ENCODE peak calls at places on chromosomes 6 and 20, in six cellular contexts. I, Y, Q, O, J and E are unnamed samples.

GRCh38 chr20:7926323-7926722 is 13.9 kb downstream of the HAO1 start:
- DNase-seq in O (no peak), Q (no peak), J (no peak), Y (no peak), I (no peak), E (no peak)

GRCh38 chr6:117265425-117266266 is at the start of gene VGLL2:
- DNase-seq in O (peak), J (peak), I (no peak), Y (no peak), Q (peak), E (no peak)

GRCh38 chr20:38252292-38253288 is 7.9 kb downstream of the KIAA1755 start:
- DNase-seq in O (no peak), Q (no peak), Y (no peak), I (no peak), J (no peak), E (no peak)

GRCh38 chr20:17806739-17807441 is 107.1 kb downstream of the BANF2 start:
- DNase-seq in Y (no peak), I (peak), J (peak), Q (peak), O (peak), E (no peak)

GRCh38 chr20:56636701-56637100 is 7.6 kb downstream of the TFAP2C start:
- DNase-seq in J (no peak), Y (no peak), I (no peak), Q (no peak), O (no peak), E (no peak)

GRCh38 chr6:13908955-13909381 is 15.8 kb upstream of the RNF182 start:
- DNase-seq in J (peak), O (no peak), I (peak), Y (peak), Q (no peak), E (no peak)

GRCh38 chr6:107033136-107033535 is 5.1 kb downstream of the MTRES1 start:
- DNase-seq in I (no peak), O (no peak), J (no peak), Q (no peak), Y (no peak), E (no peak)

GRCh38 chr20:64074963-64075362 is 4.4 kb downstream of the RGS19 start:
- DNase-seq in J (no peak), I (no peak), Y (no peak), O (no peak), Q (no peak), E (no peak)

GRCh38 chr6:105713474-105714118 is 310.7 kb upstream of the PREP start:
- DNase-seq in J (no peak), O (no peak), Y (no peak), Q (no peak), I (no peak), E (no peak)

GRCh38 chr6:136991614-136992013 is 53.2 kb downstream of the IL20RA start:
- DNase-seq in J (no peak), O (no peak), Y (no peak), I (no peak), Q (no peak), E (no peak)

GRCh38 chr6:74749211-74750142 is 456.4 kb downstream of the COL12A1 start:
- DNase-seq in J (no peak), Y (peak), O (no peak), Q (no peak), I (no peak), E (no peak)

GRCh38 chr6:15551798-15552197 is 111.0 kb downstream of the DTNBP1 start:
- DNase-seq in Y (no peak), I (no peak), O (no peak), Q (no peak), J (no peak), E (no peak)

GRCh38 chr6:151993364-151993763 is 185.9 kb downstream of the ESR1 start:
- DNase-seq in Q (peak), J (no peak), I (peak), O (no peak), Y (no peak), E (no peak)

GRCh38 chr6:24255676-24256075 is 102.2 kb downstream of the DCDC2 start:
- DNase-seq in Q (no peak), J (no peak), O (no peak), I (no peak), Y (no peak), E (no peak)

GRCh38 chr6:13661647-13662046 is 46.5 kb downstream of the NOL7 start:
- DNase-seq in J (no peak), Q (no peak), O (no peak), I (no peak), Y (no peak), E (no peak)

GRCh38 chr20:13141541-13141940 is 79.5 kb upstream of the ISM1 start:
- DNase-seq in O (no peak), J (no peak), I (no peak), Y (no peak), Q (no peak), E (no peak)

DNA sequence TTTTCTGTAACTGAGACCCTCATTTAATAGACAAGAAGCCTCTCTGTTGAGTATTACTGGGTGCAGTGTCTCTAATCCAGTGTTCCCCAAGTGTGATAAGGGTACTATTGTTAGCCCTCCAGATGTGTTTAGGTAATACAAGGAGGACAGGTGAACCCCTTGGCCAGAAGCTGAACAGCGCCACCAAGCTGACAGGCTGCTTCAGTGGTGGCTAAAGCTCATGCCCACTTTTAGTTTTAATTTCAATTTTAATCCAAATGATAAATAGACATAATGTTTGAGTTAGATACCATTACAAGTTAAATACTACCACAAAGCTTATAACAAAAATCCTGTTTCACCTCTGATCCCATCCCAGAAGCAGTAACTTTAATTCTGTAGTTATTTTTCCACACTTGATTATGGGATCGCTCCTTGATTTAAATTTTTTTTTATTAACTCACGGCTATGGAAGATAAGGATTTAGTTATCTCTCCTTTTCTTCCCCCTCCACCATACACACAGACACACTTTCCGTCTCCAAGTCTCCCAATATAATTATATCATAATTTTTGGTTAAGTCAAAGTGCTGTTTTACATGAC is 8.3 kb upstream of the STK35 start:
- DNase-seq in J (no peak), Y (peak), Q (no peak), I (no peak), O (no peak), E (no peak)
- TF ChIP-seq CTCF in J (peak), Y (peak), Q (peak), I (no peak), O (peak), E (no peak)

GRCh38 chr20:62688855-62689460 is 19.7 kb upstream of the NTSR1 start:
- DNase-seq in Y (no peak), I (no peak), J (no peak), O (no peak), Q (no peak), E (no peak)
- TF ChIP-seq CTCF in Y (peak), I (no peak), J (no peak), O (no peak), Q (no peak), E (no peak)

DNA sequence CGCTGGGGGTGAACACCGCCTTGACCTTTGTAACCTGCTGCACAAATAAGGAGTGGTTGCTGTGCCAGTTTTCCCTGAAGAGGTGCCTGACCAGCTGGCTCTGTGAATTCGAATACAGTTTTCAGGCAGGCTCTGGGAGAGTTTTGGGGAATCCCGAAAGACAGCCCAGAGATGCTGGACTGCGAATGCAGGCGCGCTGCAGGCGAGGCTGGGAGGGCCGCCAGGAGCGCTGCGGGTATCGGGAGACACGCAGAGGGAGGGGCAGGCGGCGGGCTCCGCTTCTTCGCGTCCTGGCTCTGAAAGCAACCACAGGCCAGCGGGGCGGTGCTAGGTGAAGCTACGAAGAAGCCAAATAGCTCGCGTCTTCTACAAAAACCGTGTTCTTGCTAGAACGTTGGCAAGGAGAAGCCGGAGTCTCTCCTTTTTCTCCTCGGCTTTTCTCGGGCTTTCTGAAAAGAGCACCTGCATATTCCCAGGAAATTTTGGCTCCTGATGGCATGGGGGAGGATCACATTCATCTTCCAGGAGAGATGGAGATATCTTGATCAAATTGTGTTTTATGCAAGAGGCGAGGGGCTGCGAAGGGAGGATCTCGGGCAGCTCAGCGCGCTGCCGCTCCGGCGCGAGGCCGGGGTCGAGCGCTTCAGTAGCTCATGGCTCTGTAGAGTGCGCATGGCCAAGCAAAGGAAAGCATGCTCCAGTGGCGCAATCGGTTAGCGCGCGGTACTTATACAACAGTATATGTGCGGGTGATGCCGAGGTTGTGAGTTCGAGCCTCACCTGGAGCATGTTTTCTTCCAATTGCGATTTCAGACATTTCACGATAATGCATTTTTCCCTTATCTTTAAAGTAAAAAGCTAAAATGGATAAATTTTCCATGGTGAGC is 158.1 kb upstream of the ZNF184 start:
- DNase-seq in Y (peak), O (no peak), I (peak), J (peak), Q (no peak), E (no peak)
- TF ChIP-seq CTCF in Y (no peak), O (no peak), I (no peak), J (no peak), Q (no peak), E (no peak)

DNA sequence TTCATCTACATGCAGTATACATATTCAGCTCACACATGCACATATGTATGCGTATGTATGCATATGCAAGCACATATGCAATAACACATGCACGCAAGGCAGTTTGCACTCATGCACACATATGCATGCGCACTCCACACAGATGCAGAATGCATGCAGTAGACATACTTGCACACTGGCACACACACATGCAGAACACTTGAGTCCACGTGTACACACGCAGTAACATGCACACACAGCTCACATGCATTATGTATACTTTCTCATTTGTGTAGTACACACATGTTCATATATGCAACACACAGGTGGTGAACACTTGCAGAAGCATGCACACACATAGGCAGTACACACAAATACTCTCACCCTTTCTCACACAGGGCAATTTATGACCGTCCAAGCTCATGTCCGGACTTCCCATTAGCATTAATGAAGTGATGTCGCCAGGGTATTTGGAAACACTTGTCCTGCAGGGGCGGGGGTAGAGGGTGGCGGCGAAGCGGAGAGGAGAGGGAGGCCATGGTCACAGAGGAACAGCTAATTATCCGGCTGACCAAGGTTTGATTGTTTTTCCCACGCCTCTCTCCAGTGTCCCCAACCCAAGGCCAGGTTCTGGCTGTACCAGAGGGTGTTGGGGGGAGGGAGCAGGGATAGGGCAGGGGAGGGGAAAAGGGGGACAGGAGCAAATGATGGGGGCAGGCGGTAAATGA is 91.4 kb downstream of the VEGFA start:
- DNase-seq in Y (no peak), O (no peak), J (no peak), I (no peak), Q (peak), E (no peak)
- TF ChIP-seq CTCF in Y (no peak), O (no peak), J (no peak), I (no peak), Q (no peak), E (no peak)

DNA sequence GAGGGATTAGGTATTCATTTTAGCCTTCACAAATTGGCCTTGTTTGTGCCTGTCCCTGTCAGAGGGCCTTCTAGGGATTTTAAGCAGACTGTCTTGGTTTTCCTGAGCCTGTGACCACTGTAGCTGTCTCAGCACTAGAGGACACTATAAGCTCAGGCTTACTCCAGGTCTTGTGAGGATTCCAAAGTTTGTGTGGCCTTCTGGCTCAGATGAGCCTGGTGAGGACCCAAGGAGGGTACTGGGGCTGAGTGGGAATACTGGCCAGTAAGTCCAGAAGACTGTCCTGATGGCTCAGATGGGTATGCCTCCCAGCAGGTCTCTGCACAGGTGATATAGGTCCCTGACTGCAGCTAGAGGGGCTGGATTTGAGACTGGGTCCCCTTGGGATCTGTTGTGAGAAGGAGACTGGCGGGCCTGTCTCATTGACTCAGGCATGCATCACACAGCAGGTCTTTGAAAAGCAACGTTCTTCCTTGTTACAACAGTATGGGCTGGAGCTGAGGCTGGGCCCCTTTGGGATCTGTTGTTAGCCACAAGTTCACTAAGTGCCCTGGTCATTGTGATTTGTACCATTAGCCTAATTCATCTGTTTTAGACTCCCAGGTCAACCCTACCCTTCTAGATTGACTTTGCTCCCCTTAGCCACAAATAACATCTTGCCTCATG is 26.3 kb upstream of the TFB1M start:
- DNase-seq in O (no peak), Y (no peak), Q (no peak), J (no peak), I (no peak), E (no peak)
- TF ChIP-seq CTCF in O (no peak), Y (no peak), Q (no peak), J (no peak), I (no peak), E (no peak)